ENCODE peak calls at places on chromosomes 3 and 15, in five cellular contexts. B, K, F, P and U are unnamed samples.

GRCh38 chr15:44243146-44243545 is 45.4 kb upstream of the GOLM2 start:
- DNase-seq in B (no peak), K (no peak), F (no peak), P (no peak), U (no peak)

GRCh38 chr15:75051161-75051560 is 27.8 kb downstream of the PPCDC start:
- DNase-seq in B (no peak), K (no peak), F (no peak), P (peak; percentile 64), U (no peak)

GRCh38 chr3:106217745-106218144 is 348.9 kb upstream of the CBLB start:
- DNase-seq in B (no peak), K (no peak), F (no peak), P (no peak), U (no peak)

GRCh38 chr3:182142928-182143327 is 431.2 kb downstream of the SOX2 start:
- DNase-seq in B (no peak), K (no peak), F (no peak), P (no peak), U (no peak)

GRCh38 chr15:44471885-44472284 is 44.5 kb downstream of the CTDSPL2 start:
- DNase-seq in B (no peak), K (no peak), F (no peak), P (no peak), U (no peak)

GRCh38 chr3:30161370-30161769 is 445.0 kb upstream of the TGFBR2 start:
- DNase-seq in B (no peak), K (no peak), F (no peak), P (no peak), U (no peak)

GRCh38 chr3:38834110-38834509 is 18.1 kb upstream of the SCN10A start:
- DNase-seq in B (no peak), K (no peak), F (no peak), P (peak; percentile 65), U (no peak)

GRCh38 chr15:47333758-47334157 is 383.5 kb upstream of the SEMA6D start:
- DNase-seq in B (no peak), K (no peak), F (no peak), P (no peak), U (no peak)

GRCh38 chr3:14768182-14768790 is 50.5 kb upstream of the FGD5 start:
- DNase-seq in B (no peak), K (no peak), F (no peak), P (no peak), U (no peak)

GRCh38 chr3:52784931-52785590 is 7.7 kb downstream of the ITIH1 start:
- DNase-seq in B (no peak), K (no peak), F (no peak), P (no peak), U (no peak)

GRCh38 chr3:171459130-171459941 is 869 bp downstream of the TNIK start:
- DNase-seq in B (peak; percentile 19), K (peak; percentile 46), F (peak; percentile 49), P (peak; percentile 40), U (peak; percentile 79)

GRCh38 chr3:12973827-12974226 is 99.4 kb downstream of the IQSEC1 start:
- DNase-seq in B (no peak), K (no peak), F (no peak), P (no peak), U (no peak)

GRCh38 chr3:28521663-28522062 is 173.0 kb upstream of the AZI2 start:
- DNase-seq in B (no peak), K (no peak), F (no peak), P (no peak), U (no peak)

GRCh38 chr15:58793862-58794261 is 22.8 kb downstream of the MINDY2 start:
- DNase-seq in B (peak; percentile 99), K (no peak), F (no peak), P (no peak), U (no peak)

GRCh38 chr3:23002846-23003800 is 200.0 kb upstream of the UBE2E2 start:
- DNase-seq in B (no peak), K (no peak), F (no peak), P (no peak), U (no peak)

GRCh38 chr3:66075281-66075680 is 36.6 kb upstream of the MAGI1 start:
- DNase-seq in B (no peak), K (no peak), F (no peak), P (no peak), U (no peak)

GRCh38 chr15:74616996-74617395 is 1.4 kb downstream of the CLK3 start:
- DNase-seq in B (no peak), K (no peak), F (no peak), P (no peak), U (no peak)

GRCh38 chr3:53846134-53846850 is at the start of the genes CHDH and IL17RB:
- DNase-seq in B (no peak), K (peak; percentile 21), F (no peak), P (peak; percentile 65), U (no peak)

GRCh38 chr3:147712357-147712756 is 303.2 kb downstream of the ZIC1 start:
- DNase-seq in B (no peak), K (no peak), F (no peak), P (no peak), U (no peak)

GRCh38 chr3:143302638-143303171 is 183.1 kb downstream of the CHST2 start:
- DNase-seq in B (peak; percentile 74), K (no peak), F (no peak), P (peak; percentile 70), U (no peak)

GRCh38 chr3:52834871-52835501 is at the start of gene MUSTN1:
- DNase-seq in B (no peak), K (no peak), F (no peak), P (peak; percentile 34), U (no peak)

GRCh38 chr3:12828751-12829150 is 12.6 kb downstream of the RPL32 start:
- DNase-seq in B (no peak), K (no peak), F (no peak), P (no peak), U (no peak)

GRCh38 chr3:74636981-74637380 is 22.5 kb upstream of the CNTN3 start:
- DNase-seq in B (no peak), K (no peak), F (no peak), P (no peak), U (no peak)

GRCh38 chr15:48657891-48658591 is 12.5 kb upstream of the FBN1 start:
- DNase-seq in B (no peak), K (no peak), F (no peak), P (peak; percentile 20), U (no peak)

GRCh38 chr3:153221748-153222162 is 59.7 kb downstream of the RAP2B start:
- DNase-seq in B (peak; percentile 99), K (peak; percentile 59), F (peak; percentile 59), P (peak; percentile 27), U (peak; percentile 86)

GRCh38 chr3:113906568-113907140 is 41.2 kb upstream of the ZDHHC23 start:
- DNase-seq in B (no peak), K (no peak), F (no peak), P (no peak), U (no peak)

GRCh38 chr3:119677641-119677934 is 382 bp upstream of the COX17 start:
- DNase-seq in B (no peak), K (no peak), F (no peak), P (no peak), U (no peak)

GRCh38 chr15:100261302-100262240 is 80.2 kb downstream of the ADAMTS17 start:
- DNase-seq in B (no peak), K (no peak), F (no peak), P (no peak), U (no peak)

GRCh38 chr15:62348119-62348518 is 183.0 kb upstream of the C2CD4B start:
- DNase-seq in B (no peak), K (no peak), F (no peak), P (no peak), U (no peak)

GRCh38 chr3:155676252-155676981 is 68.5 kb downstream of the PLCH1 start:
- DNase-seq in B (peak; percentile 40), K (no peak), F (no peak), P (no peak), U (no peak)

GRCh38 chr3:46948830-46949671 is 27.5 kb downstream of the CCDC12 start:
- DNase-seq in B (no peak), K (no peak), F (no peak), P (peak; percentile 51), U (no peak)

GRCh38 chr3:46947545-46947899 is 29.0 kb downstream of the CCDC12 start:
- DNase-seq in B (no peak), K (no peak), F (no peak), P (no peak), U (no peak)

GRCh38 chr3:46946416-46946815 is 30.1 kb downstream of the CCDC12 start:
- DNase-seq in B (peak; percentile 83), K (no peak), F (no peak), P (no peak), U (no peak)

GRCh38 chr3:46947981-46948791 is 28.4 kb downstream of the CCDC12 start:
- DNase-seq in B (peak; percentile 78), K (peak; percentile 70), F (peak; percentile 71), P (no peak), U (peak; percentile 53)

GRCh38 chr3:46946856-46947544 is 29.5 kb downstream of the CCDC12 start:
- DNase-seq in B (no peak), K (peak; percentile 67), F (peak; percentile 77), P (peak; percentile 40), U (peak; percentile 68)
- H3K4me1 ChIP-seq in B (peaks cover 48% of the 10 kb centered on the region), K (peaks cover 54% of the 10 kb centered on the region), F (peaks cover 90% of the 10 kb centered on the region), P (peaks cover 95% of the 10 kb centered on the region), U (peaks cover 68% of the 10 kb centered on the region)

DNA sequence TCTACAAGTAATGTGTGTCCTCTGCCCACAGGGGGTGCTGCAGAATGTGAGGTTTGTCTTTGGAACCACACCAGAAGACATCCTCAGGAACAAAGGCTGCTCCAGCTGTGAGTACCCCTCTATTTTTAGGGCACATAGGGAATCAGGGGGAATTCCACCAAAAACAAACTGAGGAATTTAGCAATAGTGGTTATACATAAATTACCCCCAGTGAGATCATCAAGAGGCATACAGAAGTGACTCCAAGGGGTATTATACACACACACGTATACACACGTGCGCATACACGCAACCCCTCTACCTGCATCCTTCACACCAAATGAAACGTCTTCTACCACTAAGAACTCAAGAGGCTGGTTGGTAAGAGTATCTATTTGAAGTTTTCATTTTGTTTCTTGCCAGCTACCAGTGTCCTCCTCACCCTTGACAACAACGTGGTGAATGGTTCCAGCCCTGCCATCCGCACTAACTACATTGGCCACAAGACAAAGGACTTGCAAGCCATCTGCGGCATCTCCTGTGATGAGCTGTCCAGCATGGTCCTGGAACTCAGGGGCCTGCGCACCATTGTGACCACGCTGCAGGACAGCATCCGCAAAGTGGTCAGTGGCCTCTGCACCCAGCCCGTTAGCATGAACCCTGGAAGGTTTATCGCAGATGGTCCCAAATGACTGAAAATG is 2.8 kb downstream of the THBS1 start:
- DNase-seq in B (peak; percentile 81), K (no peak), F (no peak), P (no peak), U (peak; percentile 24)
- H3K27ac ChIP-seq in B (no peak overlapping the region), K (no peak overlapping the region), F (no peak overlapping the region), P (peak overlapping the region; percentile 95), U (no peak overlapping the region)

DNA sequence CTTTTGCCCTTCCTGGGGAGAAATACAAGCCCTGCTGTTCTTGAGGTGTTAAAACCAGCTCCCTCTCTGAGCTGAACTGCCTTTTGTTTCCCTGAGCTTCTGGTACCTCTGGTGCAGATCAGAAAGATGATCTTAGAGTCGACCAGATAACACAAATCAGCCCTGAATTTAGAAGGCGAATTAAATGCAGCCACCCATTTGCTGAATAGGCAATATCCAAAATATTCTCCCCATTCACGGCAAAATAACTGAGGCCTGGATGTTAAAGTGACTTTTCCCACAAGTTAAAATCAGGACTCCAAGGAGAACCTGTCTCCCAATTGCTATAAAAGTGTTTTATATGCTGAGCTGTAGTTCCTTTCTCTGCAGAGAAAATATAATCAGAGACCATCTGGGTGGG is 47.3 kb upstream of the POLG start:
- DNase-seq in B (no peak), K (no peak), F (no peak), P (no peak), U (no peak)
- H3K4me1 ChIP-seq in B (peaks cover 11% of the 10 kb centered on the region), K (peaks cover 13% of the 10 kb centered on the region), F (no peaks in the 10 kb centered on the region), P (peaks cover 22% of the 10 kb centered on the region), U (peaks cover 13% of the 10 kb centered on the region)

GRCh38 chr15:34754674-34755418 is at the start of gene GJD2:
- DNase-seq in B (no peak), K (no peak), F (no peak), P (no peak), U (no peak)
- H3K27ac ChIP-seq in B (no peak within 1 kb of the TSS), K (no peak within 1 kb of the TSS), F (no peak within 1 kb of the TSS), P (no peak within 1 kb of the TSS), U (no peak within 1 kb of the TSS)